ENCODE peak calls at places on chromosomes 4 and X, in four cellular contexts. V, G, M and I are unnamed samples.

GRCh38 chr4:153651961-153652784 is 31.9 kb upstream of the TLR2 start:
- DNase-seq in M (peak), V (no peak), G (no peak), I (peak)

GRCh38 chr4:101784957-101785356 is 5.6 kb upstream of the BANK1 start:
- DNase-seq in M (no peak), G (no peak), V (no peak), I (no peak)

GRCh38 chrX:71622347-71623104 is 4.2 kb upstream of the CXCR3 start:
- DNase-seq in V (no peak), G (no peak), M (peak), I (peak)

GRCh38 chrX:111662314-111662713 is 18.7 kb upstream of the ALG13 start:
- DNase-seq in G (no peak), M (no peak), V (no peak), I (peak)

GRCh38 chrX:103817502-103817901 is 14.6 kb downstream of the RAB9B start:
- DNase-seq in G (no peak), M (peak), V (peak), I (peak)

GRCh38 chr4:142324572-142324971 is 521.5 kb downstream of the INPP4B start:
- DNase-seq in V (no peak), M (no peak), G (no peak), I (no peak)

GRCh38 chr4:108794136-108794535 is 31.3 kb upstream of the ETNPPL start:
- DNase-seq in G (no peak), M (no peak), V (no peak), I (no peak)

GRCh38 chr4:164779080-164779479 is 25.1 kb downstream of the SMIM31 start:
- DNase-seq in M (no peak), V (no peak), G (no peak), I (no peak)

GRCh38 chr4:1804638-1805492 is 11.8 kb downstream of the FGFR3 start:
- DNase-seq in V (no peak), M (no peak), G (no peak), I (no peak)

GRCh38 chr4:99458911-99459447 is 23.8 kb upstream of the ADH7 start:
- DNase-seq in V (no peak), M (no peak), G (no peak), I (no peak)

GRCh38 chr4:111813565-111814140 is 331.6 kb upstream of the FAM241A start:
- DNase-seq in M (no peak), G (no peak), V (no peak), I (no peak)

GRCh38 chr4:74230902-74231499 is 73.1 kb downstream of the MTHFD2L start:
- DNase-seq in V (peak), M (no peak), G (no peak), I (peak)

GRCh38 chr4:71468086-71468485 is 129.3 kb downstream of the SLC4A4 start:
- DNase-seq in V (no peak), M (no peak), G (no peak), I (no peak)

GRCh38 chr4:153522800-153523089 is 56.6 kb downstream of the TMEM131L start:
- DNase-seq in G (no peak), M (no peak), V (no peak), I (no peak)

GRCh38 chr4:145709336-145709735 is 29.4 kb downstream of the C4orf51 start:
- DNase-seq in G (no peak), M (no peak), V (no peak), I (no peak)

GRCh38 chrX:152819732-152820131 is 10.8 kb downstream of the CETN2 start:
- DNase-seq in G (no peak), M (no peak), V (no peak), I (no peak)

GRCh38 chr4:175560628-175561027 is 251.4 kb downstream of the GPM6A start:
- DNase-seq in M (peak), V (no peak), G (no peak), I (no peak)

GRCh38 chr4:156169861-156170260 is 216.2 kb upstream of the CTSO start:
- DNase-seq in V (no peak), M (no peak), G (no peak), I (no peak)

GRCh38 chrX:43939187-43939926 is 33.8 kb downstream of the NDP start:
- DNase-seq in M (no peak), G (no peak), V (no peak), I (no peak)

GRCh38 chrX:13179100-13179499 is 134.7 kb upstream of the FAM9C start:
- DNase-seq in G (no peak), M (no peak), V (no peak), I (no peak)

GRCh38 chrX:11346283-11346682 is 53.1 kb downstream of the AMELX start:
- DNase-seq in V (no peak), G (no peak), M (no peak), I (no peak)

GRCh38 chrX:118216488-118216887 is 99.9 kb upstream of the KLHL13 start:
- DNase-seq in V (no peak), M (no peak), G (no peak), I (no peak)

GRCh38 chr4:16329132-16329796 is 103.0 kb upstream of the TAPT1 start:
- DNase-seq in V (no peak), M (no peak), G (no peak), I (no peak)

GRCh38 chr4:135434936-135435335 is 1233.3 kb upstream of the PABPC4L start:
- DNase-seq in G (no peak), V (no peak), M (no peak), I (no peak)

GRCh38 chr4:121720109-121720508 is 23.3 kb upstream of the ANXA5 start:
- DNase-seq in V (no peak), G (no peak), M (no peak), I (no peak)

GRCh38 chr4:27006247-27006603 is 145.6 kb downstream of the STIM2 start:
- DNase-seq in M (no peak), G (no peak), V (no peak), I (no peak)